ENCODE peak calls at places on chromosomes 6 and 20, in seven cellular contexts. I is GDM1; O is cardiac muscle cell; L is activated T-helper 9 cell treated with anti-CD3 and anti-CD28 coated beads, Interleukin-2, amount 50 U/mL, for 16 hours; Q is ureter; H is HEK293T; V is amygdala. D is an unnamed sample.

GRCh38 chr6:14499804-14500203 is 382.2 kb downstream of the CD83 start:
- DNase-seq in I (no peak), O (peak; percentile 70), L (no peak), Q (no peak), H (no peak), V (no peak), D (no peak)

GRCh38 chr20:8244637-8245036 is 112.6 kb downstream of the PLCB1 start:
- DNase-seq in I (no peak), O (no peak), L (no peak), Q (no peak), H (no peak), V (no peak), D (no peak)

GRCh38 chr6:147406783-147407182 is 101.7 kb upstream of the SAMD5 start:
- DNase-seq in I (no peak), O (no peak), L (no peak), Q (no peak), H (no peak), V (no peak), D (no peak)

GRCh38 chr6:40312213-40313015 is 274.8 kb downstream of the LRFN2 start:
- DNase-seq in I (no peak), O (no peak), L (no peak), Q (no peak), H (no peak), V (no peak), D (no peak)

GRCh38 chr6:70667256-70667710 is 400 bp upstream of the SMAP1 start:
- DNase-seq in I (no peak), O (no peak), L (no peak), Q (no peak), H (no peak), V (no peak), D (no peak)

GRCh38 chr6:147738516-147739187 is 230.2 kb downstream of the SAMD5 start:
- DNase-seq in I (no peak), O (no peak), L (no peak), Q (no peak), H (no peak), V (no peak), D (no peak)

GRCh38 chr6:129029778-129030177 is 146.8 kb downstream of the LAMA2 start:
- DNase-seq in I (no peak), O (no peak), L (no peak), Q (no peak), H (no peak), V (no peak), D (no peak)

GRCh38 chr6:148935705-148936306 is 189.0 kb downstream of the UST start:
- DNase-seq in I (no peak), O (peak; percentile 35), L (no peak), Q (no peak), H (no peak), V (no peak), D (no peak)

GRCh38 chr6:158627168-158627939 is 17.2 kb downstream of the DYNLT1 start:
- DNase-seq in I (no peak), O (no peak), L (no peak), Q (no peak), H (no peak), V (no peak), D (no peak)

GRCh38 chr6:2842139-2842552 is 483 bp upstream of the SERPINB1 start:
- DNase-seq in I (no peak), O (no peak), L (no peak), Q (no peak), H (no peak), V (no peak), D (no peak)

GRCh38 chr20:17613328-17614175 is 43.7 kb downstream of the DSTN start:
- DNase-seq in I (no peak), O (no peak), L (no peak), Q (peak; percentile 57), H (no peak), V (no peak), D (no peak)

GRCh38 chr6:3252369-3252768 is 6.4 kb upstream of the PSMG4 start:
- DNase-seq in I (no peak), O (no peak), L (no peak), Q (no peak), H (no peak), V (no peak), D (no peak)

GRCh38 chr6:68958327-68958726 is 323.2 kb downstream of the ADGRB3 start:
- DNase-seq in I (no peak), O (peak; percentile 3), L (no peak), Q (no peak), H (no peak), V (no peak), D (no peak)

GRCh38 chr6:112235956-112236355 is 18.4 kb downstream of the LAMA4 start:
- DNase-seq in I (peak; percentile 48), O (no peak), L (peak; percentile 26), Q (no peak), H (no peak), V (no peak), D (peak; percentile 33)

GRCh38 chr20:37797669-37798175 is 103.9 kb downstream of the CTNNBL1 start:
- DNase-seq in I (no peak), O (no peak), L (no peak), Q (no peak), H (no peak), V (no peak), D (no peak)

GRCh38 chr20:4544765-4545164 is 176.9 kb upstream of the PRND start:
- DNase-seq in I (no peak), O (no peak), L (no peak), Q (no peak), H (no peak), V (no peak), D (no peak)

GRCh38 chr20:9506964-9507369 is 7.4 kb upstream of the LAMP5 start:
- DNase-seq in I (no peak), O (no peak), L (no peak), Q (no peak), H (no peak), V (no peak), D (no peak)

GRCh38 chr20:25321262-25321831 is 69.3 kb downstream of the ABHD12 start:
- DNase-seq in I (no peak), O (no peak), L (no peak), Q (peak; percentile 25), H (no peak), V (no peak), D (no peak)

GRCh38 chr6:118652051-118652699 is 784 bp upstream of the CEP85L start:
- DNase-seq in I (no peak), O (no peak), L (no peak), Q (no peak), H (peak; percentile 18), V (no peak), D (no peak)

GRCh38 chr20:50670126-50670862 is 21.0 kb downstream of the RIPOR3 start:
- DNase-seq in I (no peak), O (no peak), L (no peak), Q (no peak), H (no peak), V (no peak), D (no peak)

GRCh38 chr6:81634155-81634880 is 118.2 kb downstream of the TENT5A start:
- DNase-seq in I (no peak), O (no peak), L (no peak), Q (no peak), H (no peak), V (no peak), D (no peak)

GRCh38 chr6:77178821-77179220 is 284.5 kb downstream of the HTR1B start:
- DNase-seq in I (no peak), O (peak; percentile 2), L (no peak), Q (no peak), H (no peak), V (no peak), D (no peak)

GRCh38 chr20:56411759-56412472 is at the start of gene CASS4:
- DNase-seq in I (peak; percentile 88), O (no peak), L (no peak), Q (no peak), H (no peak), V (no peak), D (no peak)

GRCh38 chr6:38708483-38708882 is 5.5 kb upstream of the GLO1 start:
- DNase-seq in I (no peak), O (no peak), L (no peak), Q (no peak), H (no peak), V (no peak), D (no peak)

GRCh38 chr6:99521557-99522286 is 6.5 kb upstream of the USP45 start:
- DNase-seq in I (peak; percentile 42), O (peak; percentile 23), L (no peak), Q (peak; percentile 53), H (no peak), V (no peak), D (no peak)

GRCh38 chr6:143536461-143536865 is 24.9 kb upstream of the FUCA2 start:
- DNase-seq in I (peak; percentile 39), O (no peak), L (peak; percentile 31), Q (peak; percentile 62), H (no peak), V (no peak), D (peak; percentile 63)

GRCh38 chr6:169961772-169962561 is 210.5 kb downstream of the ERMARD start:
- DNase-seq in I (no peak), O (peak; percentile 60), L (no peak), Q (peak; percentile 47), H (no peak), V (no peak), D (no peak)

GRCh38 chr6:131694832-131695426 is 6.3 kb downstream of the OR2A4 start:
- DNase-seq in I (peak; percentile 26), O (peak; percentile 77), L (no peak), Q (peak; percentile 48), H (peak; percentile 82), V (no peak), D (no peak)

GRCh38 chr20:8601542-8601912 is 467.4 kb upstream of the PLCB4 start:
- DNase-seq in I (no peak), O (no peak), L (no peak), Q (no peak), H (no peak), V (no peak), D (no peak)

GRCh38 chr6:134007077-134007476 is 45.3 kb downstream of the SLC2A12 start:
- DNase-seq in I (no peak), O (no peak), L (no peak), Q (peak; percentile 47), H (no peak), V (no peak), D (no peak)

GRCh38 chr20:25480156-25480555 is 72.7 kb downstream of the GINS1 start:
- DNase-seq in I (no peak), O (no peak), L (no peak), Q (no peak), H (no peak), V (no peak), D (no peak)